ENCODE peak calls at places on chromosomes 3 and 15, in four cellular contexts. B, S, R and D are unnamed samples.

GRCh38 chr3:82143661-82144405 is 382.4 kb upstream of the GBE1 start:
- DNase-seq in B (no peak), S (no peak), R (no peak), D (no peak)

GRCh38 chr15:25240461-25241021 is 198.3 kb downstream of the UBE3A start:
- DNase-seq in S (no peak), B (no peak), R (no peak), D (no peak)

GRCh38 chr3:14368885-14369284 is 33.5 kb upstream of the SLC6A6 start:
- DNase-seq in S (no peak), R (no peak), B (no peak), D (no peak)

GRCh38 chr15:28942046-28942445 is 56.3 kb downstream of the APBA2 start:
- DNase-seq in R (no peak), B (no peak), S (no peak), D (no peak)

GRCh38 chr15:64148581-64148980 is 3.0 kb upstream of the SNX22 start:
- DNase-seq in R (no peak), S (no peak), B (no peak), D (no peak)

GRCh38 chr3:50215529-50215928 is 10.5 kb downstream of the SLC38A3 start:
- DNase-seq in R (no peak), B (no peak), S (no peak), D (no peak)

GRCh38 chr15:80105193-80105984 is 45.9 kb downstream of the ZFAND6 start:
- DNase-seq in R (no peak), S (no peak), B (no peak), D (no peak)

GRCh38 chr3:71129611-71130515 is 453.7 kb downstream of the FOXP1 start:
- DNase-seq in S (no peak), B (no peak), R (no peak), D (no peak)

GRCh38 chr3:123719785-123720531 is 135.1 kb upstream of the HACD2 start:
- DNase-seq in S (no peak), R (no peak), B (no peak), D (no peak)

GRCh38 chr3:49389297-49389696 is 22.5 kb downstream of the RHOA start:
- DNase-seq in B (no peak), S (no peak), R (no peak), D (no peak)

GRCh38 chr15:50119063-50119700 is at the start of gene ATP8B4:
- DNase-seq in R (no peak), B (no peak), S (no peak), D (no peak)

GRCh38 chr3:44913868-44914468 is 39.6 kb downstream of the TGM4 start:
- DNase-seq in B (peak; percentile 81), R (peak; percentile 83), S (no peak), D (peak; percentile 60)

GRCh38 chr15:32663671-32664070 is 22.2 kb downstream of the SCG5 start:
- DNase-seq in B (no peak), S (no peak), R (no peak), D (no peak)

GRCh38 chr3:105866656-105867653 is 1.9 kb downstream of the CBLB start:
- DNase-seq in R (no peak), B (peak; percentile 39), S (peak; percentile 80), D (peak; percentile 72)

GRCh38 chr3:146100825-146101444 is 60.0 kb downstream of the PLOD2 start:
- DNase-seq in S (no peak), R (no peak), B (no peak), D (no peak)

GRCh38 chr15:25783607-25784131 is 79.5 kb downstream of the ATP10A start:
- DNase-seq in S (no peak), B (peak; percentile 57), R (peak; percentile 17), D (no peak)

GRCh38 chr3:154121236-154122095 is at the start of gene ARHGEF26:
- DNase-seq in S (no peak), B (peak; percentile 91), R (peak; percentile 91), D (peak; percentile 44)

GRCh38 chr15:78205856-78206255 is 28.5 kb downstream of the ACSBG1 start:
- DNase-seq in R (no peak), S (no peak), B (no peak), D (no peak)

GRCh38 chr3:182470187-182470586 is 323.1 kb upstream of the ATP11B start:
- DNase-seq in S (no peak), B (no peak), R (no peak), D (peak; percentile 2)

GRCh38 chr3:147554332-147554731 is 145.2 kb downstream of the ZIC1 start:
- DNase-seq in R (no peak), B (no peak), S (no peak), D (no peak)

GRCh38 chr3:70550723-70551319 is 238.4 kb upstream of the MDFIC2 start:
- DNase-seq in R (peak; percentile 15), B (no peak), S (no peak), D (peak; percentile 42)

GRCh38 chr15:83983634-83984458 is 251.7 kb upstream of the GOLGA6L4 start:
- DNase-seq in S (no peak), R (no peak), B (no peak), D (no peak)

GRCh38 chr15:39171944-39172368 is 408.9 kb upstream of the THBS1 start:
- DNase-seq in R (peak; percentile 40), S (peak; percentile 19), B (peak; percentile 76), D (peak; percentile 85)

GRCh38 chr15:50675524-50676144 is 11.0 kb downstream of the TRPM7 start:
- DNase-seq in S (peak; percentile 5), B (no peak), R (no peak), D (no peak)

GRCh38 chr3:72738752-72739520 is 109.3 kb downstream of the SHQ1 start:
- DNase-seq in R (peak; percentile 71), B (peak; percentile 82), S (no peak), D (no peak)

GRCh38 chr15:98647026-98647773 is 1.1 kb upstream of the IGF1R start:
- DNase-seq in S (no peak), B (peak; percentile 77), R (peak; percentile 77), D (peak; percentile 51)

DNA sequence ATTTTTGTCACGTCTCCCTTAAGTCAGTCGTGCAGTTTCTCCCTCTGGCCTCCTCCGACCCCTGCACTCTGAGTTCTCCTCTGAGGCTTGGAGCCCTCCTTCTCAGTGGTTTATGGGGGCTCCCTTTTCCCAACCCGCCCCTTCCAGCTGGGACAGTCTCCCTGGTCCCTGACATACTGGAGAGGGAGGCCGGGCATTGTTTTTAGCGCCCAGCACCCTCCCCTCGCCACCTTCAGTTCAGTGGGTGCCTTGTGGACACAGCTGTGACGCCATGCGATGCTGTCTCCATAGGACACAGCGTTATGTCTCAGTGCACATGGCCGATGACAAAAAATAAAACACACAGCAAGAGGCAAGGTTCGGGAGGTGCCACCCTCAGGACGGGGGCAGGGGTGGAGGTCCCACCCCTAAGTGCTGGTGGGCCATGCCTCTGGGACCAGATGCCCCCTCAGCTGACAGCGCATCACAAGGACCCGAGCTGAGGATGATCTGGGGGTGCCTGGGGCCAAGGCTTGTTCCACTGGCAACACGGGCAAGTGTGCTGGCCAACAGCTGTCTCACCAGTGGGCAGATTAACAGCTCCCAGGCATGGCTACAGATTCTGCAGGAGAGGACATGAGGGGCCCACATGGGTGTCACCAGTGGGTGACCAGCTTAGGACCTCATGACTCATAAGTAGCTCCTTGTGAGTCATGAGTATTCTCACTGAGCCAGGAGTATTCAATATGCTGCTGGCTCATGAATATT is 81.6 kb downstream of the PLXNA1 start:
- DNase-seq in R (no peak), S (no peak), B (no peak), D (no peak)
- TF ChIP-seq FOXK2 in R (no peak), S (no peak), B (no peak), D (no peak)

DNA sequence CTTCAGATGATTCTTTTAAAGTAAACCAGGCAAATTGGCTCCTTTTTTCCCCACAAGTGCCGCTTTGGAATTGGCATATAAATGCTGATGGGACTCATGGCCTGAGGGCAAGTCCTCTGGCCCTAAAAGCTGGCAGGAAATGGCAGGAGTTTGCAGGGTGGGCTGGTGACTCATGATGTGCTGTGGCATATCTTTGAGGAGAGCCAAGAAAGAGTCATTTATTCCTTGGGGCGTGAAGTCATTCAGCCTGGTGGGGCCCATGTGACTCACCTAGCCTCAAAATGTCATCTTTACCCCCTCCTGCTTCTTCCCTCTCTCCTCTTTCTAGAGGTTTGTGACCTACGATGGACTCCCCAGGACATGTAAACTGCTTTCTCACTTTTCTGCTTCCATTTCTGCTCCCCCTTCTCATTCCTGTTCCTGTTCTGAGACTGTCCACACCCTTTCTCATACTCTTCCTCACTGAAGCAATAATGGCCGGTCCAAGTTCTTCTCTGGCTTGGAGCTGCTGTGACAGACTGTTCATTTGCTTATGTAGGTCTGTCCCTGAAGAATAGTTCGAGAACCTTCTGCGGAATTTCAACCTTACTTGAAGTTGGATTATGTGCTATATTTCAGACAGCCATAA is 326.1 kb downstream of the SATB1 start:
- DNase-seq in S (no peak), R (no peak), B (no peak), D (no peak)
- TF ChIP-seq FOXK2 in S (no peak), R (no peak), B (no peak), D (no peak)

DNA sequence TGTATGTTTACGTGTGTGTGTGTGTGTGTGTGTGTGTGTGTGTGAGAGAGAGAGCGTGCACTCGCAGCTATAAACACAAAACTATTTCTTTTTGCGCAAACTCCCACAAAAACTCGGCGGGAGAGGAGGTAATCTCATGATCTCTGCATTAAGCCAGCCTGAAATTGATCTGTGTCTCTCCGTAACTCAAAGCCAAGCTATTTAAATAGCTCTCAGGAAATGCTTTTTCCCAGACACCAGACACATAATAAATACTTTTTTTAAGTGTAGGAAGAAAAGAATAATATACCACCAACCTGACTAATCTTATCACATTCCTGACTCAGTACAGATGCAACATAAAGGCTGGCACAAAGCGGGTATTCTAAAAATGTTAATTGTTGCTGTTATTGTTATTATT is 226.8 kb downstream of the MAGI1 start:
- DNase-seq in R (no peak), S (no peak), B (no peak), D (no peak)
- TF ChIP-seq FOXK2 in R (no peak), S (no peak), B (no peak), D (no peak)

GRCh38 chr3:19945405-19946290 is 1.2 kb upstream of the RAB5A start:
- DNase-seq in B (peak; percentile 39), R (no peak), S (no peak), D (no peak)

GRCh38 chr3:19947549-19948071 is 713 bp downstream of the RAB5A start:
- DNase-seq in S (no peak), B (peak; percentile 66), R (peak; percentile 46), D (peak; percentile 42)

GRCh38 chr3:19948192-19948591 is 1.3 kb downstream of the RAB5A start:
- DNase-seq in B (no peak), R (no peak), S (no peak), D (no peak)

GRCh38 chr3:19946832-19947548 is at the start of gene RAB5A:
- DNase-seq in S (peak; percentile 94), B (peak; percentile 98), R (peak; percentile 96), D (peak; percentile 94)

DNA sequence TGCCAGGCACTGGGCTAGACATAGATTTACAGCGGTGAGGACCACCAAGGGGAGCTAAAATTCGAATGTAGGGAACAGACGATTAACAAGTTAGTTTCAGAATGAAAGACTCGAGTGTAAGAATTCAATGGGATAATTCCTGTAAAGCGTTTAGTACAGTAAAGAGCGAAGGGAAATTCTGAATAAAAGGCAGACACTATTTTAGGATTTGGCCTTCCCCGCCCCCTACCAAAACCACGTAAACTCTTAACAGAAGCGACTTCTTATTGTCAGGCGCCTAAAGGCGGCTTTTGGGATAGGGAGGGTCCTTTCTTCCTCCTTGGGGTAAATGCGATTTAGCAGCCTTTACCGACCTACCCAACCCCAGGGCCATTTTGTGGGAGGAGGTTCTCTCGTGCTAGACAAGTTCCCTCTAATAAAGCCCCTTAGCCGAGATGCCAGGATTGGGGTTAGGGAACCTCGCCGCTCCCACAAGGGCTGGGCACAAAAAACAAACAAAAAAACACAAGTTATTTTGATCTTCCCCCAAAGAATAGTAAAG is 536 bp upstream of the RAB5A start:
- DNase-seq in R (no peak), B (no peak), S (no peak), D (no peak)
- TF ChIP-seq FOXK2 in R (no peak), B (no peak), S (no peak), D (no peak)

GRCh38 chr3:144127700-144128099 is 156.1 kb downstream of the DIPK2A start:
- DNase-seq in S (no peak), B (no peak), R (no peak), D (no peak)
- TF ChIP-seq FOXK2 in S (no peak), B (no peak), R (no peak), D (no peak)